ENCODE peak calls at places on chromosomes 11 and 22, in seven cellular contexts. One of them, this sample, is unnamed.

GRCh38 chr11:70477607-70478006 is 79.3 kb downstream of the CTTN start:
- DNase-seq in SJCRH30: no peak
- DNase-seq in CD8-positive, alpha-beta T cell: no peak
- DNase-seq in body of pancreas: no peak
- DNase-seq in CD4-positive, alpha-beta T cell: no peak
- DNase-seq in fibroblast of lung: no peak
- DNase-seq in A549: no peak
- DNase-seq in this sample: no peak

GRCh38 chr11:18617688-18618340 is 16.3 kb downstream of the SPTY2D1 start:
- DNase-seq in SJCRH30: no peak
- DNase-seq in CD8-positive, alpha-beta T cell: peak; percentile 55
- DNase-seq in body of pancreas: no peak
- DNase-seq in CD4-positive, alpha-beta T cell: no peak
- DNase-seq in fibroblast of lung: peak; percentile 58
- DNase-seq in A549: no peak
- DNase-seq in this sample: no peak

GRCh38 chr11:69925366-69926196 is 106.4 kb upstream of the FGF3 start:
- DNase-seq in SJCRH30: no peak
- DNase-seq in CD8-positive, alpha-beta T cell: no peak
- DNase-seq in body of pancreas: no peak
- DNase-seq in CD4-positive, alpha-beta T cell: no peak
- DNase-seq in fibroblast of lung: no peak
- DNase-seq in A549: no peak
- DNase-seq in this sample: no peak

GRCh38 chr22:45072322-45072903 is 62.6 kb upstream of the PHF21B start:
- DNase-seq in SJCRH30: no peak
- DNase-seq in CD8-positive, alpha-beta T cell: no peak
- DNase-seq in body of pancreas: no peak
- DNase-seq in CD4-positive, alpha-beta T cell: no peak
- DNase-seq in fibroblast of lung: peak; percentile 48
- DNase-seq in A549: peak; percentile 52
- DNase-seq in this sample: no peak

GRCh38 chr11:126282742-126283591 is at the start of gene TIRAP:
- DNase-seq in SJCRH30: peak; percentile 50
- DNase-seq in CD8-positive, alpha-beta T cell: peak; percentile 82
- DNase-seq in body of pancreas: peak; percentile 70
- DNase-seq in CD4-positive, alpha-beta T cell: peak; percentile 57
- DNase-seq in fibroblast of lung: peak; percentile 52
- DNase-seq in A549: peak; percentile 46
- DNase-seq in this sample: peak; percentile 43

GRCh38 chr11:47156333-47156732 is 20.3 kb downstream of the ARFGAP2 start:
- DNase-seq in SJCRH30: no peak
- DNase-seq in CD8-positive, alpha-beta T cell: no peak
- DNase-seq in body of pancreas: no peak
- DNase-seq in CD4-positive, alpha-beta T cell: no peak
- DNase-seq in fibroblast of lung: no peak
- DNase-seq in A549: no peak
- DNase-seq in this sample: no peak

GRCh38 chr11:61891331-61892084 is at the start of gene FADS3:
- DNase-seq in SJCRH30: peak; percentile 91
- DNase-seq in CD8-positive, alpha-beta T cell: peak; percentile 65
- DNase-seq in body of pancreas: peak; percentile 92
- DNase-seq in CD4-positive, alpha-beta T cell: peak; percentile 62
- DNase-seq in fibroblast of lung: peak; percentile 68
- DNase-seq in A549: peak; percentile 74
- DNase-seq in this sample: peak; percentile 73

GRCh38 chr11:76506833-76507232 is 62.0 kb downstream of the EMSY start:
- DNase-seq in SJCRH30: no peak
- DNase-seq in CD8-positive, alpha-beta T cell: no peak
- DNase-seq in body of pancreas: no peak
- DNase-seq in CD4-positive, alpha-beta T cell: no peak
- DNase-seq in fibroblast of lung: no peak
- DNase-seq in A549: no peak
- DNase-seq in this sample: no peak

GRCh38 chr11:3970101-3970500 is 114.6 kb downstream of the STIM1 start:
- DNase-seq in SJCRH30: no peak
- DNase-seq in CD8-positive, alpha-beta T cell: no peak
- DNase-seq in body of pancreas: no peak
- DNase-seq in CD4-positive, alpha-beta T cell: no peak
- DNase-seq in fibroblast of lung: no peak
- DNase-seq in A549: no peak
- DNase-seq in this sample: no peak

GRCh38 chr11:45860764-45861510 is 13.7 kb downstream of the CRY2 start:
- DNase-seq in SJCRH30: no peak
- DNase-seq in CD8-positive, alpha-beta T cell: no peak
- DNase-seq in body of pancreas: no peak
- DNase-seq in CD4-positive, alpha-beta T cell: no peak
- DNase-seq in fibroblast of lung: no peak
- DNase-seq in A549: no peak
- DNase-seq in this sample: no peak

GRCh38 chr11:64129403-64129802 is 36.5 kb downstream of the MACROD1 start:
- DNase-seq in SJCRH30: no peak
- DNase-seq in CD8-positive, alpha-beta T cell: no peak
- DNase-seq in body of pancreas: no peak
- DNase-seq in CD4-positive, alpha-beta T cell: no peak
- DNase-seq in fibroblast of lung: no peak
- DNase-seq in A549: no peak
- DNase-seq in this sample: no peak

GRCh38 chr11:17927041-17927440 is 85.8 kb downstream of the SERGEF start:
- DNase-seq in SJCRH30: no peak
- DNase-seq in CD8-positive, alpha-beta T cell: no peak
- DNase-seq in body of pancreas: no peak
- DNase-seq in CD4-positive, alpha-beta T cell: no peak
- DNase-seq in fibroblast of lung: no peak
- DNase-seq in A549: no peak
- DNase-seq in this sample: no peak

GRCh38 chr11:69178819-69179482 is 23.2 kb downstream of the SMIM38 start:
- DNase-seq in SJCRH30: peak; percentile 30
- DNase-seq in CD8-positive, alpha-beta T cell: no peak
- DNase-seq in body of pancreas: peak; percentile 67
- DNase-seq in CD4-positive, alpha-beta T cell: no peak
- DNase-seq in fibroblast of lung: no peak
- DNase-seq in A549: no peak
- DNase-seq in this sample: no peak

GRCh38 chr11:63913866-63914830 is 2.8 kb downstream of the RCOR2 start:
- DNase-seq in SJCRH30: no peak
- DNase-seq in CD8-positive, alpha-beta T cell: no peak
- DNase-seq in body of pancreas: no peak
- DNase-seq in CD4-positive, alpha-beta T cell: no peak
- DNase-seq in fibroblast of lung: no peak
- DNase-seq in A549: no peak
- DNase-seq in this sample: no peak

GRCh38 chr11:102410382-102410784 is 42.2 kb downstream of the TMEM123 start:
- DNase-seq in SJCRH30: peak; percentile 28
- DNase-seq in CD8-positive, alpha-beta T cell: no peak
- DNase-seq in body of pancreas: no peak
- DNase-seq in CD4-positive, alpha-beta T cell: no peak
- DNase-seq in fibroblast of lung: peak; percentile 42
- DNase-seq in A549: no peak
- DNase-seq in this sample: no peak

GRCh38 chr22:49983148-49984042 is 22.8 kb downstream of the PIM3 start:
- DNase-seq in SJCRH30: no peak
- DNase-seq in CD8-positive, alpha-beta T cell: peak; percentile 65
- DNase-seq in body of pancreas: peak; percentile 15
- DNase-seq in CD4-positive, alpha-beta T cell: peak; percentile 55
- DNase-seq in fibroblast of lung: no peak
- DNase-seq in A549: no peak
- DNase-seq in this sample: no peak

GRCh38 chr22:32781695-32782094 is 19.8 kb upstream of the TIMP3 start:
- DNase-seq in SJCRH30: no peak
- DNase-seq in CD8-positive, alpha-beta T cell: no peak
- DNase-seq in body of pancreas: no peak
- DNase-seq in CD4-positive, alpha-beta T cell: no peak
- DNase-seq in fibroblast of lung: peak; percentile 73
- DNase-seq in A549: no peak
- DNase-seq in this sample: no peak

GRCh38 chr11:11880179-11880578 is 38.4 kb downstream of the USP47 start:
- DNase-seq in SJCRH30: no peak
- DNase-seq in CD8-positive, alpha-beta T cell: no peak
- DNase-seq in body of pancreas: no peak
- DNase-seq in CD4-positive, alpha-beta T cell: no peak
- DNase-seq in fibroblast of lung: no peak
- DNase-seq in A549: no peak
- DNase-seq in this sample: no peak

GRCh38 chr11:92843455-92843854 is 126.0 kb upstream of the MTNR1B start:
- DNase-seq in SJCRH30: no peak
- DNase-seq in CD8-positive, alpha-beta T cell: no peak
- DNase-seq in body of pancreas: no peak
- DNase-seq in CD4-positive, alpha-beta T cell: no peak
- DNase-seq in fibroblast of lung: no peak
- DNase-seq in A549: no peak
- DNase-seq in this sample: no peak

DNA sequence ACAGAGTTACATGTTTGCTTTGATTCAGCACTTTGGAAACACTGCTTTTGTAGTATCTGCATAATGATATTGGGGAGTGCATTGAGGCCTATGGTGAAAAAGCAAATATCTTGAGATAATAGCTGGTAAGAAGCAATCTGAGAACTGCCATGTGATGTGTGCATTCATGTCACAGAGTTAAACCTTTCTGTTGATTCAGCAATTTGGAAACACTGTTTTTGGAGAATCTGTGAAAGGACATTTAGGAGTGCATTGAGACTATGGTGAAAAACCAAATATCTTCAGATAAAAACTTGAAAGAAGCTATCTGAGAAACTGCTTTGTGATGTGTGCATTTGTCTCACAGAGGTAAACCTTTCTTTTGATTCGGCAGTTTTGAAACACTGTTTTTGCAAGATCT is 346.8 kb downstream of the OR4C45 start:
- DNase-seq in SJCRH30: no peak
- DNase-seq in CD8-positive, alpha-beta T cell: no peak
- DNase-seq in body of pancreas: no peak
- DNase-seq in CD4-positive, alpha-beta T cell: no peak
- DNase-seq in fibroblast of lung: no peak
- DNase-seq in A549: no peak
- DNase-seq in this sample: no peak
- H3K9me3 ChIP-seq in SJCRH30: peaks cover 18% of the 10 kb centered on the region
- H3K9me3 ChIP-seq in CD8-positive, alpha-beta T cell: no peaks in the 10 kb centered on the region
- H3K9me3 ChIP-seq in body of pancreas: no peaks in the 10 kb centered on the region
- H3K9me3 ChIP-seq in CD4-positive, alpha-beta T cell: peaks cover 63% of the 10 kb centered on the region
- H3K9me3 ChIP-seq in fibroblast of lung: no peaks in the 10 kb centered on the region
- H3K9me3 ChIP-seq in A549: peaks cover 24% of the 10 kb centered on the region
- H3K9me3 ChIP-seq in this sample: peaks cover 8% of the 10 kb centered on the region

DNA sequence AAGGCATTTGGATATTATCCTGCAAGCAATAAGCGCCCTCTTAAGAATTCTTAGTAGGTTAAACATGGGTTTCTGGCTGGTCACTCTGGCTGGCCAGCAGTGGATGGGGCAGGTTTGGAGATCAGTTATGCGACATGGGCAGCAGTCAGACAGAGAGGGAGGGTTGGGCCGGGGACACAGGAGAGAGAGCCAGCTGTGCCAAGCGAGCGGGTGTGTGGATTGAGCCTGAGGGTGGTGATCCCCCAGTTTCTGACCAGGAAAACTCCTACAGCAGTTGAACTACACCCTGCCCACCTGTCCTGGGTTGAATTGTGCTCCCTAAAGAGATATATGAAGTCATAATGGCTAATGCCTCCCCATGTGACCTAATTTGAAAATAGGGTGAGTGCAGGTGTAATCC is 671.2 kb downstream of the TBC1D22A start:
- DNase-seq in SJCRH30: no peak
- DNase-seq in CD8-positive, alpha-beta T cell: no peak
- DNase-seq in body of pancreas: no peak
- DNase-seq in CD4-positive, alpha-beta T cell: no peak
- DNase-seq in fibroblast of lung: no peak
- DNase-seq in A549: no peak
- DNase-seq in this sample: no peak
- H3K9me3 ChIP-seq in SJCRH30: no peaks in the 10 kb centered on the region
- H3K9me3 ChIP-seq in CD8-positive, alpha-beta T cell: no peaks in the 10 kb centered on the region
- H3K9me3 ChIP-seq in body of pancreas: no peaks in the 10 kb centered on the region
- H3K9me3 ChIP-seq in CD4-positive, alpha-beta T cell: no peaks in the 10 kb centered on the region
- H3K9me3 ChIP-seq in fibroblast of lung: no peaks in the 10 kb centered on the region
- H3K9me3 ChIP-seq in A549: peaks cover 9% of the 10 kb centered on the region
- H3K9me3 ChIP-seq in this sample: no peaks in the 10 kb centered on the region

GRCh38 chr22:48091060-48091650 is 1328.7 kb downstream of the TBC1D22A start:
- DNase-seq in SJCRH30: no peak
- DNase-seq in CD8-positive, alpha-beta T cell: no peak
- DNase-seq in body of pancreas: no peak
- DNase-seq in CD4-positive, alpha-beta T cell: no peak
- DNase-seq in fibroblast of lung: no peak
- DNase-seq in A549: no peak
- DNase-seq in this sample: no peak
- H3K9me3 ChIP-seq in SJCRH30: no peaks in the 10 kb centered on the region
- H3K9me3 ChIP-seq in CD8-positive, alpha-beta T cell: no peaks in the 10 kb centered on the region
- H3K9me3 ChIP-seq in body of pancreas: no peaks in the 10 kb centered on the region
- H3K9me3 ChIP-seq in CD4-positive, alpha-beta T cell: no peaks in the 10 kb centered on the region
- H3K9me3 ChIP-seq in fibroblast of lung: no peaks in the 10 kb centered on the region
- H3K9me3 ChIP-seq in A549: no peaks in the 10 kb centered on the region
- H3K9me3 ChIP-seq in this sample: no peaks in the 10 kb centered on the region

GRCh38 chr22:46263208-46263575 is at the start of gene PKDREJ:
- DNase-seq in SJCRH30: no peak
- DNase-seq in CD8-positive, alpha-beta T cell: no peak
- DNase-seq in body of pancreas: no peak
- DNase-seq in CD4-positive, alpha-beta T cell: no peak
- DNase-seq in fibroblast of lung: no peak
- DNase-seq in A549: no peak
- DNase-seq in this sample: no peak
- H3K9me3 ChIP-seq in SJCRH30: peaks cover 7% of the 10 kb centered on the region
- H3K9me3 ChIP-seq in CD8-positive, alpha-beta T cell: no peaks in the 10 kb centered on the region
- H3K9me3 ChIP-seq in body of pancreas: no peaks in the 10 kb centered on the region
- H3K9me3 ChIP-seq in CD4-positive, alpha-beta T cell: no peaks in the 10 kb centered on the region
- H3K9me3 ChIP-seq in fibroblast of lung: no peaks in the 10 kb centered on the region
- H3K9me3 ChIP-seq in A549: peaks cover 6% of the 10 kb centered on the region
- H3K9me3 ChIP-seq in this sample: no peaks in the 10 kb centered on the region

GRCh38 chr11:101100601-101101000 is 29.0 kb downstream of the PGR start:
- DNase-seq in SJCRH30: no peak
- DNase-seq in CD8-positive, alpha-beta T cell: no peak
- DNase-seq in body of pancreas: no peak
- DNase-seq in CD4-positive, alpha-beta T cell: no peak
- DNase-seq in fibroblast of lung: no peak
- DNase-seq in A549: no peak
- DNase-seq in this sample: no peak
- H3K9me3 ChIP-seq in SJCRH30: no peaks in the 10 kb centered on the region
- H3K9me3 ChIP-seq in CD8-positive, alpha-beta T cell: no peaks in the 10 kb centered on the region
- H3K9me3 ChIP-seq in body of pancreas: no peaks in the 10 kb centered on the region
- H3K9me3 ChIP-seq in CD4-positive, alpha-beta T cell: no peaks in the 10 kb centered on the region
- H3K9me3 ChIP-seq in fibroblast of lung: no peaks in the 10 kb centered on the region
- H3K9me3 ChIP-seq in A549: no peaks in the 10 kb centered on the region
- H3K9me3 ChIP-seq in this sample: no peaks in the 10 kb centered on the region

GRCh38 chr11:66707486-66707885 is 21.5 kb downstream of the SPTBN2 start:
- DNase-seq in SJCRH30: no peak
- DNase-seq in CD8-positive, alpha-beta T cell: no peak
- DNase-seq in body of pancreas: no peak
- DNase-seq in CD4-positive, alpha-beta T cell: no peak
- DNase-seq in fibroblast of lung: no peak
- DNase-seq in A549: no peak
- DNase-seq in this sample: no peak
- H3K9me3 ChIP-seq in SJCRH30: no peaks in the 10 kb centered on the region
- H3K9me3 ChIP-seq in CD8-positive, alpha-beta T cell: no peaks in the 10 kb centered on the region
- H3K9me3 ChIP-seq in body of pancreas: no peaks in the 10 kb centered on the region
- H3K9me3 ChIP-seq in CD4-positive, alpha-beta T cell: no peaks in the 10 kb centered on the region
- H3K9me3 ChIP-seq in fibroblast of lung: no peaks in the 10 kb centered on the region
- H3K9me3 ChIP-seq in A549: no peaks in the 10 kb centered on the region
- H3K9me3 ChIP-seq in this sample: no peaks in the 10 kb centered on the region

GRCh38 chr11:133579165-133580031 is 47.1 kb upstream of the OPCML start:
- DNase-seq in SJCRH30: no peak
- DNase-seq in CD8-positive, alpha-beta T cell: no peak
- DNase-seq in body of pancreas: no peak
- DNase-seq in CD4-positive, alpha-beta T cell: no peak
- DNase-seq in fibroblast of lung: no peak
- DNase-seq in A549: no peak
- DNase-seq in this sample: no peak
- H3K9me3 ChIP-seq in SJCRH30: no peaks in the 10 kb centered on the region
- H3K9me3 ChIP-seq in CD8-positive, alpha-beta T cell: no peaks in the 10 kb centered on the region
- H3K9me3 ChIP-seq in body of pancreas: no peaks in the 10 kb centered on the region
- H3K9me3 ChIP-seq in CD4-positive, alpha-beta T cell: no peaks in the 10 kb centered on the region
- H3K9me3 ChIP-seq in fibroblast of lung: no peaks in the 10 kb centered on the region
- H3K9me3 ChIP-seq in A549: no peaks in the 10 kb centered on the region
- H3K9me3 ChIP-seq in this sample: peaks cover 2% of the 10 kb centered on the region

GRCh38 chr22:47457509-47458300 is 695.3 kb downstream of the TBC1D22A start:
- DNase-seq in SJCRH30: no peak
- DNase-seq in CD8-positive, alpha-beta T cell: no peak
- DNase-seq in body of pancreas: no peak
- DNase-seq in CD4-positive, alpha-beta T cell: no peak
- DNase-seq in fibroblast of lung: no peak
- DNase-seq in A549: no peak
- DNase-seq in this sample: no peak
- H3K9me3 ChIP-seq in SJCRH30: no peaks in the 10 kb centered on the region
- H3K9me3 ChIP-seq in CD8-positive, alpha-beta T cell: no peaks in the 10 kb centered on the region
- H3K9me3 ChIP-seq in body of pancreas: no peaks in the 10 kb centered on the region
- H3K9me3 ChIP-seq in CD4-positive, alpha-beta T cell: peaks cover 11% of the 10 kb centered on the region
- H3K9me3 ChIP-seq in fibroblast of lung: no peaks in the 10 kb centered on the region
- H3K9me3 ChIP-seq in A549: peaks cover 2% of the 10 kb centered on the region
- H3K9me3 ChIP-seq in this sample: no peaks in the 10 kb centered on the region

This sample was measured in T-helper 17 cell.